ENCODE peak calls at places on chromosomes 4 and X, in six cellular contexts. Y, O, J, T, S and B are unnamed samples.

GRCh38 chrX:41010188-41010846 is 74.9 kb upstream of the USP9X start:
- DNase-seq in Y (peak), O (peak), J (peak), T (peak), S (peak), B (peak)

GRCh38 chr4:123939621-123940020 is 543.0 kb downstream of the SPRY1 start:
- DNase-seq in Y (no peak), O (no peak), J (peak), T (no peak), S (peak), B (no peak)

GRCh38 chr4:1584498-1584897 is 99.6 kb downstream of the FAM53A start:
- DNase-seq in Y (no peak), O (peak), J (no peak), T (no peak), S (no peak), B (peak)

GRCh38 chrX:9149831-9150230 is 115.9 kb upstream of the FAM9B start:
- DNase-seq in Y (no peak), O (no peak), J (no peak), T (no peak), S (peak), B (no peak)

GRCh38 chr4:25814323-25814722 is 48.5 kb downstream of the SEL1L3 start:
- DNase-seq in Y (no peak), O (peak), J (peak), T (no peak), S (peak), B (no peak)

GRCh38 chrX:154333837-154334271 is 38.3 kb downstream of the TKTL1 start:
- DNase-seq in Y (no peak), O (peak), J (no peak), T (no peak), S (no peak), B (no peak)

GRCh38 chrX:112687189-112687691 is 7.5 kb upstream of the LHFPL1 start:
- DNase-seq in Y (no peak), O (no peak), J (peak), T (no peak), S (no peak), B (no peak)

GRCh38 chr4:55378617-55379467 is 16.9 kb upstream of the TMEM165 start:
- DNase-seq in Y (no peak), O (no peak), J (no peak), T (peak), S (no peak), B (no peak)

GRCh38 chrX:115494133-115494532 is 66.8 kb upstream of the PLS3 start:
- DNase-seq in Y (no peak), O (no peak), J (no peak), T (no peak), S (no peak), B (no peak)

GRCh38 chrX:9003041-9003440 is 30.9 kb downstream of the FAM9B start:
- DNase-seq in Y (no peak), O (no peak), J (no peak), T (no peak), S (no peak), B (no peak)

GRCh38 chrX:100264200-100264599 is 145.9 kb downstream of the PCDH19 start:
- DNase-seq in Y (no peak), O (no peak), J (no peak), T (no peak), S (no peak), B (no peak)

GRCh38 chr4:182925298-182925738 is 8.1 kb upstream of the DCTD start:
- DNase-seq in Y (no peak), O (peak), J (peak), T (peak), S (peak), B (peak)

GRCh38 chr4:123562994-123563745 is 166.6 kb downstream of the SPRY1 start:
- DNase-seq in Y (no peak), O (no peak), J (peak), T (no peak), S (no peak), B (no peak)

GRCh38 chrX:23292979-23293651 is 41.5 kb upstream of the PTCHD1 start:
- DNase-seq in Y (no peak), O (no peak), J (no peak), T (no peak), S (peak), B (no peak)

GRCh38 chrX:103839404-103839803 is 7.3 kb upstream of the RAB9B start:
- DNase-seq in Y (no peak), O (no peak), J (no peak), T (no peak), S (no peak), B (no peak)

GRCh38 chrX:103849558-103849957 is 17.5 kb upstream of the RAB9B start:
- DNase-seq in Y (no peak), O (no peak), J (no peak), T (no peak), S (no peak), B (no peak)

GRCh38 chrX:103847174-103847870 is 15.3 kb upstream of the RAB9B start:
- DNase-seq in Y (no peak), O (no peak), J (peak), T (no peak), S (peak), B (no peak)

GRCh38 chrX:103846395-103846794 is 14.3 kb upstream of the RAB9B start:
- DNase-seq in Y (no peak), O (no peak), J (no peak), T (no peak), S (no peak), B (no peak)

DNA sequence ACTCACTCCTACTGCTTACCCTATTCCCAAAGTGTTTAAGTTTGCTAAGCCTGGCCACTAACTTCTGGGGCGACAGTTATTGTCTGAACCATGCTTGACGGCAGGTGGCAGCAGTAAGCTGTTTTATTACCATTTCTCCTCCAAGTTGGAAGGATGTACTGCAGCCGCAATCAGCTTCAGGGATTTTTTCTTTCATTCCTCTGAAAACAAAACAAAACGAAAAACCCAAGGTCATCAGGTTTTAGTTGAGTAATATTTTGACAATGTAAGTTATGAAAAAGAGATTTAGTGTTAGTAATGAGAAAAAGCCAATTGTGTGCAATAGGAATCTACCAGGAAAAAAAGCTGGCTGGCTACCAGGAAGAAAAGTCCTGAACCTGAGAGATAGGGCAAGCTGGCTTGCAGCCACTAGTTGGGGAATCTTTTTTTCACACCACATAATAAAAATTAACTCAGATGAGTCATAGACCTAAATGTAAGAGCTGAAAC is 13.2 kb upstream of the RAB9B start:
- DNase-seq in Y (no peak), O (no peak), J (peak), T (peak), S (peak), B (peak)
- TF ChIP-seq CTCF in Y (no peak), O (peak), J (peak), T (peak), S (peak), B (peak)

DNA sequence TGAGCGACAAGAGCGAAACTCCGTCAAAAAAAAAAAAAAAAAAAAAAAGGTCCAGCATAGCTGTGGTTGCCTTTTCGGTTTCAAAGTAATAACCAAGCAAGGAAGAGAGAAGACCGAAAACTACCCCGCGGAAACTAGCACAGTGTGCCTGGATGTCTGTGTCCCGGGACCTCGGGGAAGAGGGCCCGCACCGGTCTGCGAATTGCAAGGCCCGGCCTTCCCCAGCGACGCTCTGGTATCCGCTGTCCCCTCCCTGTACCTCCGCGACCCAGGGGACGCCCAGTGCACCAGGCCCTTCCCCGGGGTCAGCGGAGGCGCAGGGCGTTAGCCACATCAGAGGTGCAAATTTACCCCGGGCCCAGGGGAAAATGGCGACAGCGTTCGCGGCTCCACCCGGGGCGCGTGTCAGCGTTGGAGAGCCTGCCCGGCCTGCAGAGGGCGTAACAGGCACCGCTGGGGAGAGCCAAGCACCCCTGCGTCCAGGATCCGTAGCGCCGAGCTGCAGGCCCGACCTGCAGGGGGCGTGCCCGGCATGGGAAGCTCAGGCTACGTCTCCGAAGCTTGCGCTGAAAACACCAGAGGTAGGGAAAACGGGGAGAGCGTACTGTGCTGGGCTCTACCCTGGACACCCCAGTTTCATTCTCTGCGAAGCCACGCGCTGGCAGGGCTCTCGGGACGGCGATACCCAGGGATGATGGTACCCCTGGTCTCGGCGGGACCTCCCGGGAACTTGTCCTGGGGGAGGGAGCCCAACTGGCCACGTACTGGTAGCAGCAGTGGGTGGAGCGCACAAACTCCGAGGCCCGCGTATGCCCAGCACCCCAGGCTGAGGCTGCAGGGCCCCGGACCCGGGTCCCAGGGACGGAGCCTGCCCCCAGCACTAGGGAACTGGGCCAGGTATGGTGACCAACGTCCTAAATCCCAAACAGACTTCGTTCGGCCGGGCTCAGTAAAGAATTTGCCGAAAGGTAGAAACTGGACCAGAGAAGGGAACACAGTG is 16.2 kb downstream of the NKX6-1 start:
- DNase-seq in Y (no peak), O (no peak), J (no peak), T (no peak), S (no peak), B (peak)
- TF ChIP-seq CTCF in Y (no peak), O (peak), J (peak), T (no peak), S (peak), B (peak)

GRCh38 chr4:152785639-152786517 is 6.1 kb downstream of the ARFIP1 start:
- DNase-seq in Y (no peak), O (no peak), J (peak), T (no peak), S (no peak), B (no peak)
- TF ChIP-seq CTCF in Y (no peak), O (no peak), J (no peak), T (no peak), S (no peak), B (no peak)

GRCh38 chr4:75831856-75832405 is 70.3 kb downstream of the PPEF2 start:
- DNase-seq in Y (no peak), O (no peak), J (no peak), T (no peak), S (no peak), B (no peak)

GRCh38 chr4:75830906-75831305 is 71.3 kb downstream of the PPEF2 start:
- DNase-seq in Y (no peak), O (no peak), J (peak), T (no peak), S (no peak), B (no peak)

GRCh38 chr4:75834095-75834771 is 68.0 kb downstream of the PPEF2 start:
- DNase-seq in Y (no peak), O (no peak), J (no peak), T (no peak), S (no peak), B (no peak)

GRCh38 chr4:75834772-75835154 is 67.5 kb downstream of the PPEF2 start:
- DNase-seq in Y (no peak), O (no peak), J (peak), T (no peak), S (no peak), B (no peak)
- TF ChIP-seq CTCF in Y (no peak), O (no peak), J (no peak), T (no peak), S (no peak), B (no peak)

GRCh38 chrX:131812847-131813825 is 210.0 kb upstream of the STK26 start:
- DNase-seq in Y (no peak), O (peak), J (peak), T (peak), S (peak), B (no peak)
- TF ChIP-seq CTCF in Y (no peak), O (no peak), J (peak), T (no peak), S (peak), B (no peak)

GRCh38 chr4:114659386-114660008 is 60.9 kb downstream of the UGT8 start:
- DNase-seq in Y (no peak), O (peak), J (peak), T (peak), S (peak), B (peak)
- TF ChIP-seq CTCF in Y (peak), O (peak), J (peak), T (peak), S (peak), B (peak)

DNA sequence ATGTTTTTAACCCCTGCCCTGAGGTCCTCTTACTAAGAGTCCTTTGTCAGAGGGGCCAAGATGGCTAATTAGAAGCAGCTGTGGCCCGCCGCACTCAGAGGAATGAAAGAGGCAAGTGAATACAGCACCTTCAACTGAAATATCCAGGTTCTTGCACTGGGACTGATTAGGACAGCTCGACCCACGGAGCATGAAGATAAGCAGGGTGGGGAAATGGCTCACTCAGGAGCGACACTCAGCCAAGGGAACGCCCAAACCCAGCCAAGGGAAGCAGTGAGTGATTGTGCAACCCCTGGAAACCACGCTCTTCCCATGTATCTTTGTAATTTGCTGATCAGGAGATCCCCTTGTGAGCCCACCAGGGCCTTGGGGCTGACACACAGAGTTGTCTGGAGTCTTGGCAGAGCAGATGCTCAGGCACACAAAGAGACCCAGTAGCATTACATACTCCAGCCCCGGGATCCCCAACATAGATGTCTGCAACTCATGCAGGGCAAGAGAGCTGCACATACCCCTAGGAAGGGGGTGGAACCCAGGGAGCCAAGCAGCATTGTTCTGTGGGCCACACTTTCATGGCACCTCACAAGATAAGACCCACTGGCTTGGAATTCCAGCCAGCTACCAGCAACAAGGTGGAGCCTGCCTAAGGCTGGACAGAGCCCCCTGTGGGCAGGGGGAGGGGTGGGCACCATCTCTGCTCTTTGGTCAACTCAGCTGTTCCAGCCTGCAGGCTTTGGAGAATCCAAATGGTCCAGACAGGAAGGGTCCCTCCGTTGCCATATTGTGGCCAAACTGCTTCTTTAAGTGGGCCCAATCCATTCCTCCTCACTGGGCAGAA is 23.3 kb downstream of the F8A3 start:
- DNase-seq in Y (no peak), O (no peak), J (peak), T (no peak), S (no peak), B (no peak)
- TF ChIP-seq CTCF in Y (no peak), O (no peak), J (no peak), T (no peak), S (no peak), B (no peak)

GRCh38 chr4:74793757-74794340 is 474 bp downstream of the BTC start:
- DNase-seq in Y (peak), O (peak), J (peak), T (peak), S (peak), B (peak)
- TF ChIP-seq CTCF in Y (peak), O (no peak), J (peak), T (peak), S (peak), B (no peak)

DNA sequence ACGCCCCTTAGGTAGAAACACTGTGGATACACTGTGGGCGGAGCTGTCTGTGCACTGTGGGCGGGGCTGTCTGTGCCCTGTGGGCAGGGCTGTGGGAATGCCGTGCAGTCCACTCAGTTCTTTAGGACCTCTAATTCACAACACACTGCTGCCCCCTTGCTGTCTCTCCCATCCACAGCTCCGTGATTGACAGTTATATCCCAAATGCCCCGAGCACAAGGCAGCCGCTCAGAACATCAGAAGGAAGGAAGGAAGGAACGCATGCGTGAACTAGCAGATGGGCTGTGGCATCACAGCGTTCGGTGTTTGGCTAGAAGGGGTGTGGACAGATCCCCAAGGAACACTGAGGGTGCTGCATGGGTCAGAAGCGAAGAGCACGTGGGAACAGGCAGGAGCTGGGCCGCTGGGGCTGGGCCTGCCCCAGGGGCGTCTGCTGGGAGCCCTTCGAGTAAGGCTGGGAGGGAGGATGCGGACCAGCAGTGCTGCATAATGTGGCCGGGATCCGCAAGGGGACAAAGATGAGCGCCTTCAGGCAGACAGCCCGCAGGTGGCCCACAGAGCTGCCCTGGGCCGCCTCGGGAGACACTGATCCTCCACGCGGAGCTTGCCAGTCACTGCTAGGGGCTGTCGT is 29.8 kb downstream of the ACOX3 start:
- DNase-seq in Y (no peak), O (peak), J (peak), T (no peak), S (peak), B (peak)
- TF ChIP-seq CTCF in Y (no peak), O (peak), J (peak), T (no peak), S (peak), B (peak)

GRCh38 chr4:119559044-119559647 is 69.5 kb downstream of the PDE5A start:
- DNase-seq in Y (no peak), O (no peak), J (peak), T (no peak), S (peak), B (no peak)
- TF ChIP-seq CTCF in Y (peak), O (peak), J (peak), T (peak), S (peak), B (peak)